ENCODE peak calls at places on chromosomes 2 and 18, in five cellular contexts. E is GM23248; H is activated naive CD4-positive, alpha-beta T cell treated with anti-CD3 and anti-CD28 coated beads for 36 hours; M is EH; L is IMR-90. D is an unnamed sample.

GRCh38 chr2:227033471-227034148 is 130.4 kb downstream of the COL4A4 start:
- DNase-seq in E (peak), H (peak), M (peak), L (peak), D (peak)

GRCh38 chr2:38261569-38262513 is 115.2 kb downstream of the ATL2 start:
- DNase-seq in E (no peak), H (peak), M (no peak), L (no peak), D (no peak)

GRCh38 chr18:48851563-48851962 is 99.2 kb downstream of the SMAD7 start:
- DNase-seq in E (no peak), H (peak), M (no peak), L (no peak), D (no peak)

GRCh38 chr2:112821142-112821541 is 15.4 kb downstream of the IL1B start:
- DNase-seq in E (no peak), H (peak), M (no peak), L (no peak), D (no peak)

GRCh38 chr18:32753656-32754221 is 19.1 kb downstream of the KLHL14 start:
- DNase-seq in E (no peak), H (no peak), M (no peak), L (no peak), D (no peak)

GRCh38 chr2:238235856-238236255 is 4.0 kb downstream of the HES6 start:
- DNase-seq in E (no peak), H (no peak), M (no peak), L (no peak), D (no peak)

GRCh38 chr18:23300211-23300887 is 152.7 kb upstream of the RIOK3 start:
- DNase-seq in E (no peak), H (no peak), M (no peak), L (peak), D (no peak)

GRCh38 chr2:184463102-184463865 is 135.0 kb upstream of the ZNF804A start:
- DNase-seq in E (no peak), H (no peak), M (no peak), L (no peak), D (no peak)

GRCh38 chr2:164735309-164735919 is 106.2 kb downstream of the COBLL1 start:
- DNase-seq in E (peak), H (no peak), M (peak), L (no peak), D (no peak)

GRCh38 chr2:234836251-234836650 is 115.6 kb upstream of the SH3BP4 start:
- DNase-seq in E (no peak), H (no peak), M (no peak), L (no peak), D (no peak)

GRCh38 chr2:99881901-99882591 is 260.3 kb downstream of the AFF3 start:
- DNase-seq in E (peak), H (no peak), M (peak), L (peak), D (no peak)

GRCh38 chr2:186757009-186757408 is 63.1 kb downstream of the FAM171B start:
- DNase-seq in E (no peak), H (no peak), M (no peak), L (no peak), D (no peak)

GRCh38 chr2:43218550-43219382 is 7.6 kb downstream of the ZFP36L2 start:
- DNase-seq in E (peak), H (peak), M (no peak), L (peak), D (no peak)

GRCh38 chr2:219398721-219399333 is 11.1 kb upstream of the DNPEP start:
- DNase-seq in E (peak), H (no peak), M (no peak), L (peak), D (no peak)

GRCh38 chr2:85355521-85355920 is 952 bp downstream of the ELMOD3 start:
- DNase-seq in E (peak), H (peak), M (peak), L (no peak), D (no peak)

GRCh38 chr2:173684896-173685485 is 280.2 kb downstream of the SP3 start:
- DNase-seq in E (no peak), H (no peak), M (no peak), L (no peak), D (no peak)

GRCh38 chr2:196743165-196743564 is 56.3 kb downstream of the GTF3C3 start:
- DNase-seq in E (no peak), H (no peak), M (no peak), L (no peak), D (no peak)

GRCh38 chr2:133484106-133484505 is 84.2 kb downstream of the NCKAP5 start:
- DNase-seq in E (peak), H (no peak), M (peak), L (peak), D (no peak)

GRCh38 chr2:104685591-104685990 is 168.3 kb upstream of the POU3F3 start:
- DNase-seq in E (no peak), H (no peak), M (no peak), L (no peak), D (no peak)

GRCh38 chr18:42072407-42072806 is 117.4 kb downstream of the PIK3C3 start:
- DNase-seq in E (peak), H (peak), M (no peak), L (no peak), D (no peak)

GRCh38 chr2:54983345-54984235 is 66.7 kb downstream of the RTN4 start:
- DNase-seq in E (peak), H (no peak), M (peak), L (no peak), D (no peak)

GRCh38 chr2:164439885-164440284 is 181.4 kb downstream of the GRB14 start:
- DNase-seq in E (no peak), H (no peak), M (no peak), L (no peak), D (no peak)